ENCODE peak calls at places on chromosome 17, in four cellular contexts. Q is left lung; L is lower lobe of right lung; R is CD4-positive, CD25-positive, alpha-beta regulatory T cell. M is an unnamed sample.

GRCh38 chr17:10198509-10199249 is at the start of gene GAS7:
- DNase-seq in L (peak; percentile 72), Q (peak; percentile 66), R (no peak), M (peak; percentile 93)

GRCh38 chr17:68356520-68356919 is 65.2 kb downstream of the ARSG start:
- DNase-seq in R (peak; percentile 75), L (no peak), Q (no peak), M (no peak)

GRCh38 chr17:70808596-70808995 is 639.3 kb downstream of the KCNJ2 start:
- DNase-seq in L (no peak), R (no peak), Q (no peak), M (no peak)

GRCh38 chr17:2102931-2103398 is 48.1 kb downstream of the HIC1 start:
- DNase-seq in R (no peak), L (no peak), Q (peak; percentile 4), M (no peak)

GRCh38 chr17:63752707-63753106 is 11.1 kb upstream of the STRADA start:
- DNase-seq in R (no peak), Q (no peak), L (no peak), M (no peak)

GRCh38 chr17:58337600-58338453 is 9.2 kb upstream of the TSPOAP1 start:
- DNase-seq in Q (peak; percentile 92), R (peak; percentile 89), L (peak; percentile 92), M (peak; percentile 92)

GRCh38 chr17:67151717-67152116 is 93.3 kb downstream of the HELZ start:
- DNase-seq in R (no peak), Q (no peak), L (no peak), M (no peak)

GRCh38 chr17:12089809-12090384 is 69.2 kb downstream of the MAP2K4 start:
- DNase-seq in R (no peak), L (no peak), Q (no peak), M (no peak)

GRCh38 chr17:28335959-28336871 is 654 bp downstream of the TNFAIP1 start:
- DNase-seq in L (no peak), Q (peak; percentile 64), R (no peak), M (peak; percentile 81)

GRCh38 chr17:41689497-41690299 is 1.0 kb downstream of the EIF1 start:
- DNase-seq in Q (no peak), R (peak; percentile 68), L (no peak), M (no peak)

GRCh38 chr17:80649672-80650338 is 105.2 kb downstream of the RPTOR start:
- DNase-seq in R (peak; percentile 43), L (peak; percentile 63), Q (peak; percentile 51), M (peak; percentile 88)
- H3K4me3 ChIP-seq in R (peak overlapping the region; percentile 62), L (no peak overlapping the region), Q (no peak overlapping the region), M (no peak overlapping the region)

DNA sequence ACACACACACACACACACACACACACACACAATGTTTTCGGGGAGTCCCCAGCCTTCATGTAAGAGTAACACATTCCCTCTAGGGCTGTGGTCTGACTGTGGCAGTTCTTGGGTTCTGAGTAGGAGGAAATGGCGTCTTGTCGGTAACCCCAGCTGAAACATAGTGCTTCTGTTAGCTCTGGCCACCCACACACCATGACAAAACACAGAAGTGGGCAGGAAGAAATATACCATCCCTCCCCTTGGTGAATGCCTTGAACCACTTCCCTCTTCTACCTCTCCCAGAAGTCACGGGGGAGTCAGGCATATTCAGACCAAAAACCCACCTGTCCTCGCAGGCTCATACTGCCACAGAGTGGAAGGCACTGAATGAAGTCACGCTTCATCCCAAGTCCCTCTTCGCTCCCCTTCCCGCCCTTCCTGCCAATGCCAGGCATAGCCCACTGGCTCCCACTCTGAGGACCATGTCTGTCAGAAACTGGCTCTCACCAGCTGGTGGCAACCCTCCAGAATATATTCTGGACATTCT is 11.5 kb downstream of the SLC35B1 start:
- DNase-seq in Q (no peak), L (no peak), R (no peak), M (no peak)
- H3K4me1 ChIP-seq in Q (peaks cover 4% of the 10 kb centered on the region), L (peaks cover 15% of the 10 kb centered on the region), R (peaks cover 6% of the 10 kb centered on the region), M (peaks cover 4% of the 10 kb centered on the region)

GRCh38 chr17:50096092-50096491 is 941 bp downstream of the PDK2 start:
- DNase-seq in L (peak; percentile 45), R (no peak), Q (no peak), M (no peak)

GRCh38 chr17:50094753-50095616 is at the start of gene PDK2:
- DNase-seq in L (peak; percentile 97), Q (peak; percentile 95), R (peak; percentile 98), M (peak; percentile 96)

GRCh38 chr17:50094243-50094752 is 853 bp upstream of the PDK2 start:
- DNase-seq in Q (peak; percentile 89), R (peak; percentile 88), L (peak; percentile 93), M (peak; percentile 89)

GRCh38 chr17:50096758-50097157 is 1.6 kb downstream of the PDK2 start:
- DNase-seq in R (no peak), Q (no peak), L (peak; percentile 28), M (no peak)

GRCh38 chr17:50095626-50096037 is 481 bp downstream of the PDK2 start:
- DNase-seq in Q (no peak), R (no peak), L (no peak), M (no peak)
- H3K27ac ChIP-seq in Q (peak overlapping the region; percentile 65), R (peak overlapping the region; percentile 88), L (peak overlapping the region; percentile 81), M (peak overlapping the region; percentile 40)

GRCh38 chr17:39152134-39152884 is 872 bp upstream of the PLXDC1 start:
- DNase-seq in L (no peak), Q (no peak), R (peak; percentile 30), M (peak; percentile 65)

GRCh38 chr17:39150104-39150634 is 1.3 kb downstream of the PLXDC1 start:
- DNase-seq in L (no peak), Q (no peak), R (no peak), M (no peak)

GRCh38 chr17:39150795-39151679 is at the start of gene PLXDC1:
- DNase-seq in Q (no peak), R (peak; percentile 25), L (no peak), M (peak; percentile 33)

GRCh38 chr17:39153541-39154111 is 2.2 kb upstream of the PLXDC1 start:
- DNase-seq in Q (peak; percentile 92), R (peak; percentile 91), L (peak; percentile 89), M (peak; percentile 94)

GRCh38 chr17:39151680-39152058 is 232 bp upstream of the PLXDC1 start:
- DNase-seq in Q (no peak), L (no peak), R (no peak), M (peak; percentile 66)
- H3K4me3 ChIP-seq in Q (peak overlapping the region; percentile 20), L (peak overlapping the region; percentile 78), R (no peak overlapping the region), M (peak overlapping the region; percentile 54)

GRCh38 chr17:72408122-72408382 is 287.2 kb downstream of the SOX9 start:
- DNase-seq in R (no peak), Q (no peak), L (no peak), M (no peak)
- H3K4me1 ChIP-seq in R (no peaks in the 10 kb centered on the region), Q (peaks cover 4% of the 10 kb centered on the region), L (peaks cover 6% of the 10 kb centered on the region), M (no peaks in the 10 kb centered on the region)

DNA sequence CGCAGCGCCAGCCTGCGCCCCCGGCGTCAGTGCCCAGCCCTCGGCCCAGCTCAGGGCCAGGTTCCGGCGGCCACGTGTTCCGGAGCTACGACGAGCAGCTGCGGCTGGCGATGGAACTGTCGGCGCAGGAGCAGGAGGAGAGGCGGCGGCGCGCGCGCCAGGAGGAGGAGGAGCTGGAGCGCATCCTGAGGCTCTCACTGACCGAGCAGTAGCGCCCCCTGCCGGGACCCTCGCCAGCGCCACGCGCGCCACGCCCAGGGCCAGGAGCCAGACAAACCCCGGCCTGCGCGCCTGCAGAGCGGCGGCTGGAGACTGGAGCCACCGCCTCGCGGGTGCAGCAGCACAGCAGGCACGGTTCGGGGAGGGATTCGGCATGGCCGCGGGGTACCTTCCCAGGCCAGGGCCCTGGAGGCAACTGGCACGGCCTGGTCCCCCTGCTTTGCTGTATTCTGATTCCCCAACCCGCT is 9.3 kb downstream of the CORO6 start:
- DNase-seq in Q (peak; percentile 92), L (peak; percentile 95), R (peak; percentile 86), M (peak; percentile 96)
- H3K27ac ChIP-seq in Q (no peak overlapping the region), L (no peak overlapping the region), R (no peak overlapping the region), M (no peak overlapping the region)

DNA sequence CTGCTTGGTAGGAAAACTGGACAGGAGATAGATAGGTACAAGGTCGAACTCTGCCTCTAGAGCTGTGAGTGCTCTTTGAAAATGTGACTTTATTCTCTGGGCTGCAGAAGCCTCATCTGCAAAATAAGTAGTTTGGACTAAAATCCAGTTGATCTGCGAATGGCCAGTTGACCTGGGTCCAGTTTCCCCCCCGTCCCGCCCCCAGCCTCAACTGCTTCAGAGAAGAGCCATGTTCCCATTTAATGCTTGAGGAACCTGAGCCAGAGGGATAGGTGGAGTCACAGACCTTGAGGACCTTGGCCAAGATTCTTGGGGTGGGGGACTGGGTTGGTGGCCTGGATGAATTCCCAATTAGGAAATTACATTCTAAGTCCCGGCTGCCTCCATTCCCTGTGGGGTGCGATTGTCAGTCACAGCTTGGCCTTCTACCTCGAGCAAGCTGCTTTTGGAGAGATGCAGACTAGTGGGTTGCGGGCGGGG is 14.1 kb downstream of the TBX2 start:
- DNase-seq in Q (peak; percentile 16), R (no peak), L (no peak), M (no peak)
- H3K4me3 ChIP-seq in Q (peak overlapping the region; percentile 59), R (no peak overlapping the region), L (peak overlapping the region; percentile 67), M (no peak overlapping the region)

M was measured in right cardiac atrium.